ENCODE peak calls at places on chromosome 7, in four cellular contexts. M is endothelial cell, Y is IMR-90, C is ascending aorta. P is an unnamed sample.

GRCh38 chr7:69476416-69476815 is 121.9 kb upstream of the AUTS2 start:
- DNase-seq in Y (no peak), C (no peak), M (no peak), P (no peak)

GRCh38 chr7:115561341-115562110 is 469.0 kb downstream of the TFEC start:
- DNase-seq in C (no peak), Y (peak), M (no peak), P (no peak)

GRCh38 chr7:5629941-5630340 is 151.5 kb downstream of the RNF216 start:
- DNase-seq in C (no peak), M (no peak), Y (peak), P (no peak)

GRCh38 chr7:17680943-17681351 is 259.3 kb downstream of the SNX13 start:
- DNase-seq in M (no peak), C (no peak), Y (peak), P (no peak)

GRCh38 chr7:26049081-26049480 is 102.9 kb upstream of the NFE2L3 start:
- DNase-seq in C (no peak), Y (no peak), M (no peak), P (no peak)

GRCh38 chr7:107615910-107616680 is 36.0 kb downstream of the BCAP29 start:
- DNase-seq in Y (peak), C (no peak), M (no peak), P (no peak)

GRCh38 chr7:130910949-130911944 is 177.2 kb upstream of the KLF14 start:
- DNase-seq in M (no peak), Y (peak), C (no peak), P (no peak)

GRCh38 chr7:20172736-20173334 is 44.3 kb downstream of the MACC1 start:
- DNase-seq in Y (peak), C (no peak), M (peak), P (no peak)

GRCh38 chr7:40516376-40516775 is 381.6 kb downstream of the SUGCT start:
- DNase-seq in C (no peak), Y (peak), M (no peak), P (no peak)

GRCh38 chr7:46932656-46933424 is 649.1 kb downstream of the TNS3 start:
- DNase-seq in M (no peak), Y (peak), C (no peak), P (no peak)

GRCh38 chr7:50411333-50412028 is 38.7 kb downstream of the FIGNL1 start:
- DNase-seq in Y (no peak), C (no peak), M (no peak), P (no peak)

GRCh38 chr7:157744786-157745601 is 408.2 kb downstream of the DNAJB6 start:
- DNase-seq in C (no peak), Y (no peak), M (no peak), P (peak)

GRCh38 chr7:116138202-116138801 is 72.0 kb upstream of the TES start:
- DNase-seq in Y (peak), C (no peak), M (peak), P (no peak)

GRCh38 chr7:99393363-99394187 is 14.8 kb downstream of the PDAP1 start:
- DNase-seq in C (no peak), M (peak), Y (no peak), P (no peak)

GRCh38 chr7:153381275-153382119 is 621.9 kb downstream of the ACTR3B start:
- DNase-seq in M (peak), C (no peak), Y (no peak), P (no peak)

GRCh38 chr7:73606801-73607691 is 17.3 kb downstream of the MLXIPL start:
- DNase-seq in C (no peak), Y (peak), M (peak), P (peak)

GRCh38 chr7:152090739-152091138 is 65.3 kb downstream of the GALNT11 start:
- DNase-seq in Y (no peak), C (no peak), M (no peak), P (no peak)

GRCh38 chr7:44520574-44520973 is 20.6 kb downstream of the NPC1L1 start:
- DNase-seq in M (no peak), Y (no peak), C (no peak), P (no peak)

GRCh38 chr7:81308643-81309354 is 389.9 kb upstream of the SEMA3C start:
- DNase-seq in C (no peak), M (no peak), Y (peak), P (no peak)

GRCh38 chr7:114026486-114027089 is 107.8 kb upstream of the PPP1R3A start:
- DNase-seq in Y (peak), M (peak), C (no peak), P (no peak)

GRCh38 chr7:69674701-69675182 is 76.5 kb downstream of the AUTS2 start:
- DNase-seq in M (no peak), C (no peak), Y (no peak), P (no peak)

GRCh38 chr7:116500071-116500853 is 724 bp downstream of the CAV2 start:
- DNase-seq in Y (peak), M (peak), C (no peak), P (no peak)

GRCh38 chr7:1742555-1743303 is 72.7 kb downstream of the ELFN1 start:
- DNase-seq in Y (peak), C (no peak), M (no peak), P (no peak)

GRCh38 chr7:131502810-131503545 is 53.5 kb downstream of the PODXL start:
- DNase-seq in C (no peak), M (no peak), Y (peak), P (no peak)

GRCh38 chr7:34497153-34497777 is 160.8 kb upstream of the NPSR1 start:
- DNase-seq in Y (no peak), M (peak), C (no peak), P (no peak)

GRCh38 chr7:17963281-17963680 is 23.0 kb upstream of the SNX13 start:
- DNase-seq in M (no peak), Y (peak), C (no peak), P (no peak)

GRCh38 chr7:76998263-76998666 is 33.9 kb downstream of the SPDYE17 start:
- DNase-seq in M (no peak), C (no peak), Y (no peak), P (no peak)

GRCh38 chr7:10476642-10477041 is 497.0 kb upstream of the PHF14 start:
- DNase-seq in C (no peak), Y (no peak), M (no peak), P (no peak)

GRCh38 chr7:116582806-116583444 is 58.1 kb downstream of the CAV1 start:
- DNase-seq in M (no peak), Y (peak), C (no peak), P (no peak)

GRCh38 chr7:53087274-53087673 is 51.8 kb downstream of the POM121L12 start:
- DNase-seq in M (no peak), Y (no peak), C (no peak), P (no peak)

GRCh38 chr7:135194494-135195095 is 16.7 kb downstream of the WDR91 start:
- DNase-seq in M (no peak), C (no peak), Y (peak), P (no peak)

P was measured in natural killer cell treated with Interleukin-12 subunit alpha and Interleukin-12 subunit beta and Interleukin-15 and Interleukin-18, amount 100 ng/mL, for 72 hours.